ENCODE peak calls at places on chromosome 11, in four cellular contexts. H is K562, W is H1, Y is HepG2. M is an unnamed sample.

GRCh38 chr11:33195391-33196190 is 34.3 kb upstream of the CSTF3 start:
- DNase-seq in H (no peak), Y (no peak), W (no peak), M (no peak)

GRCh38 chr11:116232364-116232801 is 540.4 kb downstream of the BUD13 start:
- DNase-seq in Y (no peak), W (no peak), H (no peak), M (no peak)

GRCh38 chr11:106012744-106013143 is 9.3 kb downstream of the MSANTD4 start:
- DNase-seq in Y (no peak), W (no peak), H (peak; percentile 28), M (no peak)

GRCh38 chr11:100151944-100152343 is 535.1 kb upstream of the ARHGAP42 start:
- DNase-seq in W (no peak), Y (no peak), H (no peak), M (peak; percentile 0)

GRCh38 chr11:112231952-112232351 is 5.7 kb downstream of the PTS start:
- DNase-seq in Y (peak; percentile 71), H (no peak), W (no peak), M (no peak)

GRCh38 chr11:70305501-70305900 is 35.0 kb downstream of the PPFIA1 start:
- DNase-seq in H (no peak), W (no peak), Y (no peak), M (no peak)

GRCh38 chr11:91946397-91947090 is 278.1 kb upstream of the FAT3 start:
- DNase-seq in Y (no peak), W (no peak), H (no peak), M (no peak)

GRCh38 chr11:125496465-125496817 is 376 bp upstream of the FEZ1 start:
- DNase-seq in Y (no peak), H (no peak), W (no peak), M (no peak)

GRCh38 chr11:70532728-70533127 is 134.4 kb downstream of the CTTN start:
- DNase-seq in H (no peak), Y (no peak), W (no peak), M (no peak)

GRCh38 chr11:126522152-126522551 is 166.7 kb downstream of the ST3GAL4 start:
- DNase-seq in W (no peak), H (peak; percentile 9), Y (no peak), M (no peak)

DNA sequence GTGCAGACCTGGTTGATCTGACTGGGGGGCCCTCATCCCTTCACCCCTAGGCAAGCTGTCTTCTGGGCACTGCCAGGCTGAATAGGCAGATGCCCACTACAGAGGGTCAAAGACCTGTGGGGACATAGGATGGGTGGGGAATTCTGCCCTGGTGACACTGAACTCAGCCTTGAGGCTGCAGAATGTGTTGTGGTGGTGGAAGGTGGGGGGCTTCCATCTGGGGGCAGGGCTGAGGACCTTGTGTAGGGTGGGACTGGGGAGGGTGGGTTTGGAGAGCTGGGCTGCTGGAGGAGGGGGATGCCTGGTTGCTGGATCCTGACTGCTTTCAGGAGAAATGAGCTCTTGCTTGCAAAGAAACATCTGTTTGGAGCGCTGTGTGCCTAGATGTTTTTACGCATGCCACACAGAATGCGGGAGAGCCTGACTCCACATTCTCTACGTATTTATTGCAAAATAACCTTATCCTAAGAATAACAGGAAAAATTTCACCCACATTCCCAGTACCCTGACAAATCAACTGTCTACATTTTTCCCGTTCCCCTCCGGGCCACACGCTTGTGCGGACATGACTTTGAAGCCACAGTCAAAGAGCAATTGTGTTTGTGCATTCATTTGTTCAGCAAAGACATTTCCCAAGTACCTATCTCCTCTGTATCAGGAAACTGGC is 18.3 kb downstream of the SMIM38 start:
- DNase-seq in W (no peak), Y (peak; percentile 46), H (no peak), M (no peak)
- TF ChIP-seq PHF8 in W (no peak), Y (no peak), H (no peak), M (no peak)

DNA sequence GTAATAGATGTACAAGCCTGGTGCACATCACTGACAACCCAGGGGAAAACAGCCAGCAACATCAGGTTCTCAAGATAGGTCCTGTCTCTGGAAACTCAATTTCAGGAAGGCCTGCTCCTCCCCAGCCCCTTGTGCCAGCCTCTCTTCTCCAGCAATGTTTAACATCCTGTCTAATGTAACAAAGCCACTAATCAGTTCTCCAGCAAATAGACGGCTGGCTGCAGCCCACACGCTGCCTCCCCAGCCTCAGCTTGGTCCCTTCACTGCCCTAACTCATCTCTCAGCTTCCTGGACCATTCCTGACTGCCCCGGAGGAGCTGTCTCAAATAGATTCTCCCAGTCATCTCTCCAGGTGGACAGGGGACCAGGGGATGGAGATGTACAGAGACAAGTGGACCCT is 37.8 kb downstream of the RPL27A start:
- DNase-seq in Y (no peak), W (no peak), H (no peak), M (no peak)
- H3K4me1 ChIP-seq in Y (peaks cover 75% of the 10 kb centered on the region), W (peaks cover 5% of the 10 kb centered on the region), H (peaks cover 11% of the 10 kb centered on the region), M (peaks cover 57% of the 10 kb centered on the region)

DNA sequence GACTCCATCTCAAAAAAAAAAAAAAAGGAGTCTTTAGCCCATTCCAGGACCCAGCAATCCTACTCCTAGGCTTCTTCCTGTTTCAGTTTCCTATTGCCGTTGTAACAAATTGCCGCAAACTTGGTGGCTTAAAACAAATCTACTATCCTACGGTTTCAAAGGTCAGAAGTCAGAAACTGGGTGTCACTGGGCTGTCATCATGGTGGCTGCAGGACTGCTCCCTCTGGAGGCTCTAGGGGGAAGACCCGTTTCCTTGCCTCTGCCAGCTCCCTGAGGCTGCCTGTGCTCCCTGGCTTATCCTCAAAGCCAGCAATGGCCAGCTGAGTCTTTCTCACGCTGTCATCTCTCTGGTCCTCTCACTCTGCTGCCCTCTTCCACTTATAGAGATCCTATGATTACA is 8.7 kb upstream of the DAGLA start:
- DNase-seq in W (no peak), H (peak; percentile 58), Y (peak; percentile 85), M (peak; percentile 49)
- TF ChIP-seq PHF8 in W (no peak), H (no peak), Y (no peak), M (no peak)

GRCh38 chr11:11520231-11521015 is 101.4 kb downstream of the GALNT18 start:
- DNase-seq in W (no peak), Y (no peak), H (no peak), M (no peak)
- H3K4me1 ChIP-seq in W (no peaks in the 10 kb centered on the region), Y (no peaks in the 10 kb centered on the region), H (no peaks in the 10 kb centered on the region), M (no peaks in the 10 kb centered on the region)

GRCh38 chr11:82730286-82730685 is 3.4 kb downstream of the FAM181B start:
- DNase-seq in Y (no peak), W (no peak), H (no peak), M (no peak)
- TF ChIP-seq PHF8 in Y (no peak), W (no peak), H (no peak), M (no peak)

DNA sequence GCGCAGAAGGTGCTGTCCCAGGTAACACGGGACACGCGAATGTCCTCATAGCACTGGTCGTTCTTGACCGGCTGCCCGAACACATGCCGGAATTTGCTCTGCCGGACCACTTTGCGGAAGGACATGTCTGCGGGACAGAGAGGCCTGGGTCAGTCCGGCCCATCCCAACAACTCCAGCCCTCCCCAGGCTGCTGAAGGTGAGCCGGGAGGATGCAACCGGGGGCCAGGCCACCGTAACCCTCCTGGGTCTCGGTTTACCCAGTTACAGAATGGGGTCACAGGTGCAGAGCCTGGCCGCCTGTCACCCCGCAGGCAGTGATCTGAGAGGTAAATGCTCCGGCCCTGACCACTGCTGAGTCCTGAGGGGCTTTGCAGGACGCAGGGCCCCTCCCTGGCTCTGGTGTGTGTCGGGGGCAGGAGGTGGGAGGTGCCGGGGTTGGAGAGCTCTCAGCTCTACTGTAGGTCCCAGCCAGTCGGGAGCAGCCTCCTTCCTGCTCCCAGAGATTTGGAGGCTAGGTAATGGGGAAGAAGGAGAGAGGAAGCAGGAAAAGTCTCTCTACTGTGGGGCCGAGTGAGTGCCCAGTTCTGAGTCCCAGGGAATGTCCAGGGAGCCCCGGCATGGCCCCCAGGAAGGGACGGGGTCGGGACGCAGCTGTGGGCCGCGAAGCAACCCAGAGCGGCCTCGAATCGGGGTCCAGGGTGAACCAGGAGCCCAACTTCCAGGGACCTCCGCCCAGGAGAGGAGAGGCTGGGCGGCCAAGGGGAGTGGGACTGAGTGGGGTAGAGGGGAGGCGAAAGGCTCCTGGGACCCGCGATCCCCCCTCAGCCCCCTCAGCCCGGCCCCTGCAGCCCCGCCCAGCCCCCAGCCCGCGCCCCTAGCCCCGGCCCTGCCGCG is 525 bp downstream of the CORO1B start:
- DNase-seq in W (peak; percentile 71), Y (no peak), H (peak; percentile 35), M (no peak)
- H3K4me1 ChIP-seq in W (peaks cover 7% of the 10 kb centered on the region), Y (peaks cover 27% of the 10 kb centered on the region), H (peaks cover 7% of the 10 kb centered on the region), M (peaks cover 16% of the 10 kb centered on the region)

M was measured in A549.